ENCODE peak calls at places on chromosomes 1 and 21, in eight cellular contexts. E is left ventricle myocardium inferior, K is heart right ventricle, Q is mesothelial cell of epicardium, M is body of pancreas, Y is astrocyte of the cerebellum, J is OCI-LY7, X is HFFc6. R is an unnamed sample.

GRCh38 chr1:101996830-101997485 is at the start of gene OLFM3:
- DNase-seq in E (no peak), K (no peak), Q (peak; percentile 58), M (peak; percentile 5), Y (no peak), J (no peak), X (no peak), R (no peak)

GRCh38 chr1:110638062-110638461 is 31.9 kb upstream of the KCNA2 start:
- DNase-seq in E (no peak), K (no peak), Q (no peak), M (no peak), Y (no peak), J (peak; percentile 70), X (no peak), R (no peak)

GRCh38 chr1:92736395-92736794 is 48.5 kb downstream of the EVI5 start:
- DNase-seq in E (no peak), K (no peak), Q (no peak), M (no peak), Y (no peak), J (peak; percentile 49), X (peak; percentile 6), R (no peak)

GRCh38 chr1:6700853-6701436 is 671 bp downstream of the DNAJC11 start:
- DNase-seq in E (no peak), K (no peak), Q (no peak), M (no peak), Y (no peak), J (peak; percentile 24), X (no peak), R (no peak)

GRCh38 chr1:40431385-40431784 is 18.9 kb upstream of the ZFP69B start:
- DNase-seq in E (no peak), K (no peak), Q (no peak), M (no peak), Y (no peak), J (no peak), X (no peak), R (no peak)

GRCh38 chr1:65045022-65045786 is 78.9 kb upstream of the JAK1 start:
- DNase-seq in E (no peak), K (no peak), Q (no peak), M (no peak), Y (no peak), J (peak; percentile 53), X (no peak), R (no peak)

GRCh38 chr1:4010811-4011605 is 110.9 kb upstream of the C1orf174 start:
- DNase-seq in E (no peak), K (no peak), Q (peak; percentile 10), M (no peak), Y (no peak), J (no peak), X (no peak), R (peak; percentile 4)

GRCh38 chr21:16125274-16125673 is 395.5 kb downstream of the USP25 start:
- DNase-seq in E (no peak), K (no peak), Q (no peak), M (no peak), Y (no peak), J (no peak), X (peak; percentile 3), R (no peak)

GRCh38 chr1:12345350-12346217 is 115.8 kb downstream of the VPS13D start:
- DNase-seq in E (no peak), K (no peak), Q (no peak), M (no peak), Y (no peak), J (peak; percentile 63), X (no peak), R (no peak)

GRCh38 chr21:42666023-42666747 is 12.8 kb downstream of the PDE9A start:
- DNase-seq in E (no peak), K (no peak), Q (no peak), M (no peak), Y (no peak), J (peak; percentile 65), X (no peak), R (no peak)

GRCh38 chr1:34500451-34500850 is 254.4 kb upstream of the GJB5 start:
- DNase-seq in E (peak; percentile 17), K (peak; percentile 18), Q (peak; percentile 50), M (peak; percentile 5), Y (no peak), J (no peak), X (no peak), R (no peak)

GRCh38 chr21:37166733-37167132 is 93.7 kb downstream of the TTC3 start:
- DNase-seq in E (no peak), K (no peak), Q (no peak), M (no peak), Y (peak; percentile 3), J (peak; percentile 33), X (no peak), R (no peak)

GRCh38 chr1:12799730-12800129 is 8.5 kb downstream of the PRAMEF1 start:
- DNase-seq in E (no peak), K (no peak), Q (no peak), M (no peak), Y (no peak), J (no peak), X (no peak), R (no peak)

GRCh38 chr1:81329061-81329460 is 471.7 kb upstream of the ADGRL2 start:
- DNase-seq in E (no peak), K (no peak), Q (no peak), M (no peak), Y (no peak), J (no peak), X (no peak), R (no peak)

GRCh38 chr1:32349211-32349708 is 13.0 kb downstream of the FAM229A start:
- DNase-seq in E (peak; percentile 62), K (peak; percentile 72), Q (no peak), M (peak; percentile 50), Y (peak; percentile 64), J (no peak), X (peak; percentile 62), R (no peak)

GRCh38 chr1:46158312-46159281 is 16.3 kb upstream of the TSPAN1 start:
- DNase-seq in E (no peak), K (no peak), Q (no peak), M (no peak), Y (no peak), J (no peak), X (no peak), R (no peak)

GRCh38 chr1:154856049-154856448 is 14.0 kb downstream of the KCNN3 start:
- DNase-seq in E (no peak), K (no peak), Q (no peak), M (no peak), Y (no peak), J (no peak), X (no peak), R (no peak)

GRCh38 chr1:176820292-176821056 is 344.0 kb downstream of the ASTN1 start:
- DNase-seq in E (no peak), K (no peak), Q (no peak), M (no peak), Y (peak; percentile 34), J (no peak), X (no peak), R (no peak)
- TF ChIP-seq CTCF in E (no peak), K (no peak), Q (no peak), M (no peak), Y (no peak), J (no peak), X (no peak), R (no peak)

DNA sequence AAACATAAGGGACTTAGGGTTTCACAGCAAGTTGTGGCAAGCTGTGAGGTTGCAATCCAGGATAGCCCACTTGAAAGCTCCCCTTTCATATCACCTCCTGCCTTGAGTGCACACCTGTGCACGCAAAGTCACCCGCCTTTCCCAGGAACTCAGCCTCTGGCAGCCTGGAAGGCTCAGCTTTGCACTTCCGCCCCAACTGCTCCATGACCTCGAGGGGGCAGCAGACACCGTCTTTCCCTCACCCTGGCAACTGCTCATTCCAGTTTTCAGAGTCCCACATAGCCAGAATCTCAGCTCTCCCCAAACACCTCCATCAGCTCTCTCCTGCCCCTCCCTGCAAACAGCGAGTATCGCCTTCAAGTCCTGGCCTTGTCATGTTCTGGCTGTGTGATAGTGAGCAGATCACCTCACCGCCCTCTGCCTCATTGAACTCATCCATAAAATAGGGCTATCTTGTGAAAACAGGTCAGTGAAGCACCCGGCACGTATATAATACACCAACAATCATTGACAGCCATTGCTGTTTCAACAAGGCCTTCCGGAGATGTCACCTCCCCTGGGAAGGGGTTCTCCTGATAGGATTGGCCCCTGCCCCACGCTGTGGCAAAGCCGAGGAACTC is 32.2 kb upstream of the EPB41 start:
- DNase-seq in E (peak; percentile 77), K (peak; percentile 87), Q (peak; percentile 77), M (peak; percentile 91), Y (peak; percentile 77), J (peak; percentile 87), X (peak; percentile 86), R (peak; percentile 73)
- TF ChIP-seq CTCF in E (peak; percentile 95), K (peak; percentile 93), Q (peak; percentile 77), M (peak; percentile 65), Y (peak; percentile 91), J (peak; percentile 96), X (peak; percentile 93), R (peak; percentile 93)

GRCh38 chr1:44784094-44785026 is 3.6 kb downstream of the BEST4 start:
- DNase-seq in E (no peak), K (no peak), Q (no peak), M (no peak), Y (no peak), J (peak; percentile 68), X (no peak), R (peak; percentile 45)
- TF ChIP-seq CTCF in E (no peak), K (no peak), Q (no peak), M (no peak), Y (peak; percentile 34), J (peak; percentile 70), X (no peak), R (no peak)

GRCh38 chr1:161725888-161726630 is 4.7 kb downstream of the FCRLB start:
- DNase-seq in E (peak; percentile 43), K (peak; percentile 49), Q (peak; percentile 29), M (peak; percentile 41), Y (no peak), J (peak; percentile 63), X (peak; percentile 46), R (peak; percentile 47)
- TF ChIP-seq CTCF in E (peak; percentile 53), K (peak; percentile 22), Q (no peak), M (no peak), Y (peak; percentile 41), J (peak; percentile 19), X (peak; percentile 72), R (no peak)

GRCh38 chr1:9447215-9447960 is 91.9 kb upstream of the SLC25A33 start:
- DNase-seq in E (no peak), K (no peak), Q (no peak), M (no peak), Y (no peak), J (no peak), X (no peak), R (no peak)
- TF ChIP-seq CTCF in E (no peak), K (no peak), Q (no peak), M (no peak), Y (no peak), J (no peak), X (no peak), R (no peak)